ENCODE peak calls at places on chromosomes 12 and 14, in eight cellular contexts. R is A549, O is adrenal gland, J is IMR-90, C is sigmoid colon, H is ovary, A is gastrocnemius medialis, B is H54. F is an unnamed sample.

GRCh38 chr14:86654558-86655184 is 1124.7 kb downstream of the FLRT2 start:
- DNase-seq in R (peak), O (peak), J (peak), C (no peak), H (peak), A (no peak), B (no peak), F (peak)

GRCh38 chr14:90426663-90427062 is 29.8 kb downstream of the CALM1 start:
- DNase-seq in R (no peak), O (no peak), J (no peak), C (peak), H (no peak), A (no peak), B (no peak), F (no peak)

GRCh38 chr14:101000711-101001110 is 97.2 kb upstream of the RTL1 start:
- DNase-seq in R (no peak), O (no peak), J (no peak), C (no peak), H (no peak), A (no peak), B (no peak), F (no peak)

GRCh38 chr12:107328442-107329133 is 235.2 kb upstream of the CRY1 start:
- DNase-seq in R (peak), O (no peak), J (peak), C (no peak), H (no peak), A (no peak), B (no peak), F (peak)

GRCh38 chr12:117044790-117045174 is 54.4 kb downstream of the TESC start:
- DNase-seq in R (no peak), O (no peak), J (no peak), C (no peak), H (no peak), A (no peak), B (no peak), F (no peak)

GRCh38 chr12:84756961-84757360 is 155.6 kb downstream of the SLC6A15 start:
- DNase-seq in R (no peak), O (no peak), J (peak), C (no peak), H (no peak), A (no peak), B (no peak), F (no peak)

GRCh38 chr12:105617141-105617540 is 286.6 kb downstream of the C12orf75 start:
- DNase-seq in R (no peak), O (no peak), J (no peak), C (no peak), H (no peak), A (no peak), B (no peak), F (no peak)

GRCh38 chr12:1918081-1918874 is at the start of gene CACNA2D4:
- DNase-seq in R (no peak), O (peak), J (no peak), C (peak), H (no peak), A (no peak), B (no peak), F (peak)

GRCh38 chr12:40569626-40570179 is 122.5 kb upstream of the CNTN1 start:
- DNase-seq in R (no peak), O (no peak), J (peak), C (no peak), H (no peak), A (no peak), B (no peak), F (no peak)

GRCh38 chr12:857611-858010 is 91.9 kb downstream of the RAD52 start:
- DNase-seq in R (peak), O (no peak), J (peak), C (no peak), H (no peak), A (peak), B (no peak), F (no peak)
- TF ChIP-seq POLR2A in R (no peak), O (no peak), J (no peak), C (no peak), H (no peak), A (no peak), B (no peak), F (no peak)

DNA sequence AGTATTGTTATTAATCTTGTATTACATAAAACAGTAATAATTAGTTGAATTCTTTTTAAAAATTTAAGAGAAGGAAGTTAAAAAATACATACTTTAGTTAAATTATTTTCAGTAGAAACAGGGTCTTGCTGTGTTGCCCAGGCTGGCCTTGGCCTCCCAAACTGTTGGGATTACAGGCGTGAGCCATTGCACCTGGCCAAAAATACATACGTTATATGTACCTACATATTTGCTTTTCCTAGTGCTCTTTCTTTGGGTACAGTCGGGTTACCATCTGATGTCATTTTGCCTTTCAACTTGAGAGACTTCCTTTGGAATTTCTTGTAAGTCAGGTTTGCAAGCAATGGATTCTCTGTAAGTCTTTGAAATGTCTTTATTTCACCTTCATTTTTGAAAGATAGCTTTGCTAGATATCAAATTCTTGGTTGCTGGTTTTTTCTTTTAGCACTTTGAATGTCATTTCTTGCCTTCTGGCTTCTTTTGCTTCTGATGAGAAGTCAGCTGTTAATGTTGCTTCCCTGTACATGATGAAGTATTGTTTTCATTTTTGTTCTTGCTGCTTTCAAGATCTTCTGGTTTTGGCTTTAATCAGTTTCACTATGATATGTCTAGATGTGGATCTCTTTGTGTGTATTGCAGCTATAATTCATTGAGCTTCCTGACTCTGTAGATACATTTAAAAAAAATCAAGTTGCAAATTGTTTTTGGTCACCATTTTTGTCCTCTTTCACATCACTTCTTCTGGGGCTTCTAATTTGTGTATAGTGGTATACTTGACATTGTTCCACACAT is 84.4 kb downstream of the SPATS2 start:
- DNase-seq in R (no peak), O (no peak), J (no peak), C (no peak), H (no peak), A (no peak), B (no peak), F (no peak)
- TF ChIP-seq POLR2A in R (no peak), O (no peak), J (no peak), C (no peak), H (no peak), A (no peak), B (no peak), F (no peak)

GRCh38 chr14:65170768-65171251 is 68.5 kb upstream of the MAX start:
- DNase-seq in R (peak), O (no peak), J (peak), C (no peak), H (no peak), A (no peak), B (peak), F (peak)

GRCh38 chr14:65168840-65169239 is 66.5 kb upstream of the MAX start:
- DNase-seq in R (no peak), O (no peak), J (no peak), C (no peak), H (no peak), A (no peak), B (no peak), F (peak)

GRCh38 chr14:65169351-65169750 is 67.0 kb upstream of the MAX start:
- DNase-seq in R (no peak), O (no peak), J (peak), C (no peak), H (no peak), A (no peak), B (no peak), F (no peak)

GRCh38 chr14:65167072-65167645 is 64.8 kb upstream of the MAX start:
- DNase-seq in R (no peak), O (no peak), J (no peak), C (no peak), H (no peak), A (no peak), B (no peak), F (peak)

GRCh38 chr14:65170318-65170717 is 68.0 kb upstream of the MAX start:
- DNase-seq in R (no peak), O (no peak), J (no peak), C (no peak), H (no peak), A (no peak), B (no peak), F (no peak)
- TF ChIP-seq POLR2A in R (no peak), O (no peak), J (no peak), C (no peak), H (no peak), A (no peak), B (no peak), F (no peak)

DNA sequence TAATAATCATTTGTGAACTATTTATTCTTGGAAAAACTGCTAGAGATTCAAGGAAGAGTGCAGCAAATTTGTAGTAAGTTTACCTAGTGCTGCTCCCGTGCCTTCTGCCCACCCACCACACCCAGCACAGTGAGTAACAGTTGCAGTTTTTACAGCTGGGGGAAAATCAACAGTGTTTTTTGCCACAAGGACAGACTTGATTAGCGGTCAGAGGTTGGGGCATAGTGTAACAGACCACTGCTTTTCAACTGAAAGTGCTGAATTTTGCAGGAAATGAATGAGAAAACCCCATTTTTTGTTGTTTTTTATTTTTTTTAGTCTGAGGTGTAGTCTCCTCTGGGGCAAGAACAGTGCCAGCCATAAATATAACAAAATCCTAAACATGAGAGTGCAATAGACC is 7.5 kb upstream of the KLRK1 start:
- DNase-seq in R (no peak), O (no peak), J (no peak), C (no peak), H (no peak), A (no peak), B (no peak), F (peak)
- TF ChIP-seq POLR2A in R (no peak), O (no peak), J (no peak), C (no peak), H (no peak), A (no peak), B (no peak), F (no peak)

GRCh38 chr12:109597795-109598427 is 24.3 kb downstream of the MVK start:
- DNase-seq in R (peak), O (peak), J (peak), C (peak), H (peak), A (peak), B (peak), F (peak)

GRCh38 chr12:109597414-109597794 is 23.8 kb downstream of the MVK start:
- DNase-seq in R (no peak), O (no peak), J (no peak), C (no peak), H (no peak), A (no peak), B (no peak), F (no peak)

GRCh38 chr12:109598428-109598854 is 24.8 kb downstream of the MVK start:
- DNase-seq in R (no peak), O (no peak), J (no peak), C (no peak), H (no peak), A (no peak), B (no peak), F (no peak)

GRCh38 chr12:109595321-109595902 is 21.8 kb downstream of the MVK start:
- DNase-seq in R (no peak), O (no peak), J (no peak), C (no peak), H (no peak), A (no peak), B (no peak), F (peak)

GRCh38 chr12:109596418-109597244 is 23.0 kb downstream of the MVK start:
- DNase-seq in R (no peak), O (no peak), J (no peak), C (no peak), H (no peak), A (no peak), B (no peak), F (no peak)
- TF ChIP-seq POLR2A in R (no peak), O (no peak), J (no peak), C (no peak), H (no peak), A (no peak), B (no peak), F (no peak)

GRCh38 chr14:79375336-79375735 is 836.0 kb downstream of the DIO2 start:
- DNase-seq in R (no peak), O (no peak), J (no peak), C (no peak), H (no peak), A (no peak), B (no peak), F (no peak)

GRCh38 chr14:79370969-79371368 is 840.3 kb downstream of the DIO2 start:
- DNase-seq in R (no peak), O (no peak), J (no peak), C (no peak), H (no peak), A (no peak), B (no peak), F (no peak)

GRCh38 chr14:79373451-79373850 is 837.9 kb downstream of the DIO2 start:
- DNase-seq in R (no peak), O (no peak), J (no peak), C (no peak), H (no peak), A (no peak), B (no peak), F (no peak)

GRCh38 chr14:79369359-79370332 is 841.7 kb downstream of the DIO2 start:
- DNase-seq in R (peak), O (no peak), J (peak), C (peak), H (no peak), A (no peak), B (peak), F (peak)
- TF ChIP-seq POLR2A in R (no peak), O (no peak), J (no peak), C (no peak), H (no peak), A (no peak), B (no peak), F (no peak)

GRCh38 chr12:94205738-94206310 is 57.4 kb downstream of the PLXNC1 start:
- DNase-seq in R (no peak), O (no peak), J (no peak), C (no peak), H (no peak), A (no peak), B (no peak), F (no peak)

GRCh38 chr12:94208433-94208921 is 60.1 kb downstream of the PLXNC1 start:
- DNase-seq in R (no peak), O (no peak), J (no peak), C (no peak), H (no peak), A (no peak), B (no peak), F (no peak)

GRCh38 chr12:94209240-94209639 is 60.9 kb downstream of the PLXNC1 start:
- DNase-seq in R (no peak), O (no peak), J (no peak), C (no peak), H (no peak), A (no peak), B (no peak), F (no peak)

GRCh38 chr12:94206886-94207285 is 58.5 kb downstream of the PLXNC1 start:
- DNase-seq in R (no peak), O (no peak), J (no peak), C (no peak), H (no peak), A (no peak), B (no peak), F (no peak)

GRCh38 chr12:94207467-94208432 is 59.4 kb downstream of the PLXNC1 start:
- DNase-seq in R (no peak), O (no peak), J (no peak), C (no peak), H (no peak), A (no peak), B (no peak), F (no peak)
- TF ChIP-seq POLR2A in R (no peak), O (no peak), J (no peak), C (no peak), H (no peak), A (no peak), B (no peak), F (no peak)

DNA sequence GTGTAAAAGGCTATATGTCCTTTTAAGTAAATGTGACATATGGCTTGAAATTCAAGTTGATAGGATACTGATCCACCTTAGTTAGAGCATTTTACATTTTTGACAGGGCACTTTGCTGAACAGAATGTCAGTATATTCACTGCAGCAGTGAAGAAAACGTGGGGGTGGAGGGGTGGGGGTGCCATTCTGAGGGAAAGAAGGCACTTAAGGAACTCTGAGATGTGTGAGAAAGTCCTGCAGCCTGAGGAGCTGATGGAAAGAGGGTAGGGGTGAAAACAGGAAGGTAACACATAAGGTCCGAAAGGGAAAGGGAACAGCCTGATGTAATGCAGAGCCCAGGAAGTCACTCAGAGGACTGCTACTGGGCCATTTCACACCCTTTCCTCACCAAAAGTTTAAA is 265.5 kb upstream of the GRIP1 start:
- DNase-seq in R (no peak), O (no peak), J (no peak), C (no peak), H (no peak), A (no peak), B (no peak), F (no peak)
- TF ChIP-seq POLR2A in R (no peak), O (no peak), J (no peak), C (no peak), H (no peak), A (no peak), B (no peak), F (no peak)